ENCODE peak calls at places on chromosomes 4 and X, in six cellular contexts. J is fibroblast of mammary gland; I is activated CD8-positive, alpha-beta memory T cell treated with anti-CD3 and anti-CD28 coated beads for 48 hours; K is mesothelial cell of epicardium; E is activated naive CD4-positive, alpha-beta T cell treated with anti-CD3 and anti-CD28 coated beads, Interleukin-2, amount 50 U/mL, for 72 hours; H is A172. W is an unnamed sample.
A peak's percentile ranks its signal among the peaks of the same experiment; 100 is the strongest.

GRCh38 chrX:11579856-11580595 is 85.7 kb downstream of the ARHGAP6 start:
- DNase-seq in J (peak; percentile 32), I (no peak), K (no peak), E (no peak), H (peak; percentile 55), W (no peak)

GRCh38 chr4:24476209-24476781 is 108.1 kb downstream of the DHX15 start:
- DNase-seq in J (peak; percentile 46), I (no peak), K (no peak), E (no peak), H (no peak), W (no peak)

GRCh38 chr4:153538408-153539057 is 72.4 kb downstream of the TMEM131L start:
- DNase-seq in J (peak; percentile 35), I (no peak), K (no peak), E (no peak), H (no peak), W (no peak)

GRCh38 chr4:158778712-158779111 is 9.9 kb downstream of the FNIP2 start:
- DNase-seq in J (no peak), I (no peak), K (no peak), E (no peak), H (no peak), W (no peak)

GRCh38 chrX:9859711-9860555 is 73.7 kb downstream of the SHROOM2 start:
- DNase-seq in J (peak; percentile 44), I (no peak), K (no peak), E (no peak), H (no peak), W (no peak)

GRCh38 chr4:108624263-108625056 is 4.1 kb downstream of the RPL34 start:
- DNase-seq in J (no peak), I (no peak), K (no peak), E (no peak), H (no peak), W (no peak)

GRCh38 chrX:119880076-119880475 is 8.4 kb downstream of the NDUFA1 start:
- DNase-seq in J (no peak), I (no peak), K (no peak), E (no peak), H (no peak), W (no peak)

GRCh38 chr4:6446538-6447451 is 25.6 kb downstream of the PPP2R2C start:
- DNase-seq in J (no peak), I (no peak), K (no peak), E (no peak), H (no peak), W (no peak)

GRCh38 chr4:14965071-14965470 is 37.2 kb upstream of the CPEB2 start:
- DNase-seq in J (no peak), I (no peak), K (no peak), E (no peak), H (no peak), W (no peak)

GRCh38 chr4:102684605-102685052 is 76.1 kb downstream of the MANBA start:
- DNase-seq in J (peak; percentile 79), I (no peak), K (no peak), E (no peak), H (peak; percentile 42), W (no peak)

GRCh38 chr4:4735136-4735754 is 124.2 kb upstream of the MSX1 start:
- DNase-seq in J (peak; percentile 9), I (no peak), K (no peak), E (no peak), H (no peak), W (no peak)

GRCh38 chr4:101229116-101229515 is 118.2 kb downstream of the PPP3CA start:
- DNase-seq in J (no peak), I (no peak), K (no peak), E (no peak), H (peak; percentile 13), W (no peak)

GRCh38 chr4:153346563-153346962 is 2.1 kb downstream of the MND1 start:
- DNase-seq in J (no peak), I (no peak), K (no peak), E (no peak), H (no peak), W (no peak)

GRCh38 chrX:78595901-78596502 is 63.1 kb downstream of the RTL3 start:
- DNase-seq in J (peak; percentile 52), I (no peak), K (no peak), E (no peak), H (no peak), W (no peak)

GRCh38 chr4:13921805-13922204 is 294.3 kb upstream of the BOD1L1 start:
- DNase-seq in J (peak; percentile 82), I (no peak), K (no peak), E (no peak), H (no peak), W (no peak)

GRCh38 chrX:133668225-133668931 is 253.1 kb upstream of the GPC4 start:
- DNase-seq in J (no peak), I (no peak), K (no peak), E (no peak), H (no peak), W (no peak)

GRCh38 chr4:7782783-7783182 is 156.9 kb downstream of the AFAP1 start:
- DNase-seq in J (peak; percentile 59), I (no peak), K (no peak), E (no peak), H (no peak), W (no peak)

GRCh38 chrX:104641176-104641575 is 75.2 kb downstream of the IL1RAPL2 start:
- DNase-seq in J (no peak), I (no peak), K (no peak), E (no peak), H (no peak), W (no peak)

GRCh38 chr4:6198768-6199343 is 1.5 kb downstream of the JAKMIP1 start:
- DNase-seq in J (no peak), I (peak; percentile 24), K (peak; percentile 39), E (no peak), H (no peak), W (peak; percentile 69)

GRCh38 chrX:153646620-153647373 is at the start of gene DUSP9:
- DNase-seq in J (peak; percentile 2), I (no peak), K (peak; percentile 42), E (no peak), H (no peak), W (no peak)

GRCh38 chr4:158008551-158009218 is 164.1 kb downstream of the GASK1B start:
- DNase-seq in J (peak; percentile 74), I (no peak), K (no peak), E (no peak), H (peak; percentile 66), W (no peak)

GRCh38 chr4:2816401-2816954 is 23.6 kb downstream of the SH3BP2 start:
- DNase-seq in J (no peak), I (no peak), K (no peak), E (no peak), H (no peak), W (no peak)

GRCh38 chrX:25519258-25519657 is 503.5 kb upstream of the ARX start:
- DNase-seq in J (no peak), I (no peak), K (no peak), E (no peak), H (no peak), W (no peak)

GRCh38 chr4:153142700-153143438 is 61.4 kb upstream of the TRIM2 start:
- DNase-seq in J (peak; percentile 75), I (no peak), K (peak; percentile 62), E (peak; percentile 51), H (peak; percentile 65), W (peak; percentile 53)

GRCh38 chr4:7539186-7539585 is 104.5 kb upstream of the PSAPL1 start:
- DNase-seq in J (no peak), I (no peak), K (no peak), E (no peak), H (no peak), W (no peak)

GRCh38 chrX:63754860-63755579 is 30.0 kb downstream of the ARHGEF9 start:
- DNase-seq in J (peak; percentile 92), I (peak; percentile 66), K (peak; percentile 86), E (peak; percentile 72), H (peak; percentile 84), W (peak; percentile 91)

GRCh38 chr4:81039351-81040174 is 9.1 kb downstream of the BMP3 start:
- DNase-seq in J (no peak), I (no peak), K (no peak), E (no peak), H (no peak), W (no peak)

GRCh38 chr4:84342161-84342560 is 156.9 kb downstream of the NKX6-1 start:
- DNase-seq in J (no peak), I (no peak), K (no peak), E (no peak), H (no peak), W (no peak)

GRCh38 chr4:107863416-107863815 is 38.7 kb downstream of the SGMS2 start:
- DNase-seq in J (no peak), I (no peak), K (no peak), E (no peak), H (no peak), W (no peak)

GRCh38 chr4:82515705-82516104 is 46.1 kb downstream of the TMEM150C start:
- DNase-seq in J (peak; percentile 78), I (no peak), K (no peak), E (no peak), H (peak; percentile 46), W (no peak)

GRCh38 chrX:129688097-129688496 is 33.3 kb upstream of the APLN start:
- DNase-seq in J (no peak), I (no peak), K (no peak), E (no peak), H (no peak), W (no peak)

GRCh38 chrX:19882066-19882775 is 5.2 kb downstream of the SH3KBP1 start:
- DNase-seq in J (no peak), I (no peak), K (no peak), E (no peak), H (no peak), W (no peak)

GRCh38 chr4:37549003-37549402 is 137.2 kb downstream of the RELL1 start:
- DNase-seq in J (peak; percentile 78), I (no peak), K (no peak), E (no peak), H (peak; percentile 63), W (no peak)